ENCODE peak calls at places on chromosomes 12 and 14, in five cellular contexts. L, Y, N, M and B are unnamed samples.

GRCh38 chr12:52884526-52885293 is 20.2 kb downstream of the KRT8 start:
- DNase-seq in L (peak; percentile 84), Y (peak; percentile 78), N (peak; percentile 64), M (peak; percentile 98), B (peak; percentile 90)

GRCh38 chr12:130041983-130042812 is 120.1 kb upstream of the FZD10 start:
- DNase-seq in L (peak; percentile 53), Y (peak; percentile 57), N (no peak), M (peak; percentile 99), B (peak; percentile 88)

GRCh38 chr12:26029741-26030033 is 71.2 kb downstream of the RASSF8 start:
- DNase-seq in L (no peak), Y (no peak), N (no peak), M (no peak), B (no peak)

GRCh38 chr12:53937099-53937498 is 1.5 kb upstream of the HOXC13 start:
- DNase-seq in L (no peak), Y (no peak), N (no peak), M (peak; percentile 41), B (no peak)

GRCh38 chr14:92917956-92918355 is 5.0 kb upstream of the CHGA start:
- DNase-seq in L (no peak), Y (no peak), N (no peak), M (no peak), B (no peak)

GRCh38 chr12:11545438-11546330 is 103.8 kb upstream of the ETV6 start:
- DNase-seq in L (no peak), Y (no peak), N (no peak), M (no peak), B (no peak)

GRCh38 chr12:54988402-54989054 is 4.0 kb upstream of the TESPA1 start:
- DNase-seq in L (no peak), Y (no peak), N (peak; percentile 9), M (no peak), B (no peak)

GRCh38 chr14:64659366-64659765 is 44.9 kb upstream of the PLEKHG3 start:
- DNase-seq in L (peak; percentile 48), Y (no peak), N (peak; percentile 43), M (no peak), B (no peak)

GRCh38 chr14:63956326-63956725 is 103.5 kb downstream of the SYNE2 start:
- DNase-seq in L (no peak), Y (no peak), N (no peak), M (no peak), B (no peak)

GRCh38 chr12:66647034-66647691 is 31.7 kb downstream of the GRIP1 start:
- DNase-seq in L (no peak), Y (no peak), N (peak; percentile 76), M (no peak), B (no peak)

GRCh38 chr14:91464615-91465205 is 45.4 kb downstream of the PPP4R3A start:
- DNase-seq in L (no peak), Y (peak; percentile 12), N (no peak), M (no peak), B (no peak)

GRCh38 chr14:103544627-103545218 is 15.7 kb downstream of the TRMT61A start:
- DNase-seq in L (no peak), Y (no peak), N (no peak), M (no peak), B (no peak)

GRCh38 chr12:42923564-42923963 is 334.0 kb upstream of the PRICKLE1 start:
- DNase-seq in L (no peak), Y (no peak), N (no peak), M (no peak), B (no peak)

GRCh38 chr14:35213869-35214387 is 78.3 kb upstream of the PSMA6 start:
- DNase-seq in L (no peak), Y (no peak), N (peak; percentile 67), M (no peak), B (no peak)

GRCh38 chr12:54716284-54716683 is 68.1 kb upstream of the DCD start:
- DNase-seq in L (no peak), Y (no peak), N (no peak), M (no peak), B (no peak)

GRCh38 chr14:105281354-105282097 is 19.3 kb downstream of the BRF1 start:
- DNase-seq in L (peak; percentile 93), Y (peak; percentile 37), N (peak; percentile 84), M (no peak), B (no peak)

GRCh38 chr14:67999693-68000384 is 180.3 kb downstream of the RAD51B start:
- DNase-seq in L (peak; percentile 36), Y (no peak), N (peak; percentile 89), M (no peak), B (no peak)

GRCh38 chr12:87290505-87290904 is 738.7 kb downstream of the C12orf50 start:
- DNase-seq in L (no peak), Y (no peak), N (no peak), M (no peak), B (no peak)

GRCh38 chr12:116236986-116237385 is 40.5 kb downstream of the MED13L start:
- DNase-seq in L (no peak), Y (no peak), N (no peak), M (no peak), B (no peak)

GRCh38 chr14:53380508-53381225 is 227.5 kb upstream of the DDHD1 start:
- DNase-seq in L (no peak), Y (no peak), N (no peak), M (no peak), B (no peak)

GRCh38 chr14:105021656-105022275 is 883 bp upstream of the CDCA4 start:
- DNase-seq in L (no peak), Y (no peak), N (no peak), M (peak; percentile 62), B (peak; percentile 62)

GRCh38 chr14:99038401-99038800 is 233.6 kb downstream of the BCL11B start:
- DNase-seq in L (peak; percentile 7), Y (no peak), N (no peak), M (no peak), B (no peak)

GRCh38 chr12:74483057-74483456 is 54.6 kb upstream of the ATXN7L3B start:
- DNase-seq in L (no peak), Y (no peak), N (no peak), M (no peak), B (no peak)

GRCh38 chr14:99318091-99318958 is 46.3 kb upstream of the BCL11B start:
- DNase-seq in L (no peak), Y (no peak), N (no peak), M (peak; percentile 46), B (peak; percentile 41)

GRCh38 chr14:101636081-101636560 is 74.8 kb downstream of the DIO3 start:
- DNase-seq in L (no peak), Y (no peak), N (no peak), M (no peak), B (no peak)

GRCh38 chr12:128729628-128730121 is 94.1 kb downstream of the SLC15A4 start:
- DNase-seq in L (no peak), Y (no peak), N (no peak), M (no peak), B (no peak)

GRCh38 chr12:55963760-55964159 is 2.1 kb downstream of the PMEL start:
- DNase-seq in L (no peak), Y (no peak), N (no peak), M (no peak), B (no peak)

GRCh38 chr12:86950043-86950838 is 694.0 kb upstream of the MGAT4C start:
- DNase-seq in L (no peak), Y (no peak), N (no peak), M (no peak), B (no peak)

GRCh38 chr12:82788594-82788993 is 101.9 kb downstream of the TMTC2 start:
- DNase-seq in L (no peak), Y (no peak), N (no peak), M (no peak), B (no peak)

GRCh38 chr12:82781288-82782078 is 94.8 kb downstream of the TMTC2 start:
- DNase-seq in L (no peak), Y (peak; percentile 92), N (no peak), M (no peak), B (no peak)

DNA sequence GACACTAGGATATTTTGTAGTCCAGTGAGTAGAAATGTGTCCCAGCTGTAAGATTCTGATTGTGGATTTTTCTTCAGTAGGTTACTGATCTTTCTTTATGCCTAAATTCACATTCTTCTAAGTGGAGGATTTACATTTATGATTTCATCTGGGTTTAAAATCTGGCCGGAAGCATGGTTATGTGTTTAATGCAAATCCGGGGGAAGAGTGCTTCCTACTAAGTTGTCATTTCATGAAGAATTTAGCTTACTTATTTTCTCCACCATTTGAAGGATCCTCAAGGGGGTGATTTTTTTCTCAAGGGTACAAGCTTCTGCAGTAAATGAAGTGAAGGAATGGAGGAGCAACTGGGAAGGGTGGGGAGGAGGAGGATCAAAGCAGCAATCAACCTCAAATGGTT is 96.8 kb downstream of the TMTC2 start:
- DNase-seq in L (no peak), Y (no peak), N (no peak), M (no peak), B (no peak)
- H2BK12ac ChIP-seq in L (no peak overlapping the region), Y (no peak overlapping the region), N (no peak overlapping the region), M (no peak overlapping the region), B (no peak overlapping the region)

DNA sequence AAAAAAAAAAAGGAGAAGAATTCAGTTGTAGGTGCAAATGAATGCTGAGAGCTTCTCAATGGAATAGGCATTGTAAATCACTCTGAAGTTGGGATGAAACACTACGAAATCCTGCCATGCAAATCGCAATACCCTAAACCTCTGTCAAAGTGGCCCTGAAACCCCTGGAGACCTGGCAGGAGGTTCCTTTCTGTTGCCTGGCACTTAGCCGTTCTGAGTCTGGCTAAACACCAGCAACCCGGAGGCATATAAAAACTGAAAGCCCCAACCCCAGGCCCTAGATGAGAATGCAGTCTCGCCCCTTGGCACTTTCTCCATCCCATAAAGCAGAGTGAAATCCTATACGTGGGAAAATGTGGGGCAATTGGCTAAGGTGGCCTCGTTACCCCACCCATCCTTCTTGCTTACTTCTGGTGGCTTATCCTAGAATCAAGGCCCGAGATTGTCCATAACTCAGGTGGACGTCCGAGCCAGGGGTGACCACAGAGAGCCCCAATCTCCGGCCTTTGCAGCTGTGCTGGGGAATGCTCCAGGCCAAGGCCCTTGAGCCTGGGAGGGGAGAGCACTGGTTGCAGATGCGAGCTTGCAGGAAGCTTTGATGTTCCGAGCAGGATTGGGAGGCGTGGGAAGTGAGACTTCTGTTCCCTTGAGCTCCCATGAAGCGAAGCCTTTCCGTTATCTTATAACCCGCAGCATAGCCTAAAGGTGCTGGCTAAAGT is 151.7 kb upstream of the PARP11 start:
- DNase-seq in L (no peak), Y (no peak), N (no peak), M (peak; percentile 61), B (peak; percentile 94)
- H2BK12ac ChIP-seq in L (peak overlapping the region; percentile 88), Y (no peak overlapping the region), N (no peak overlapping the region), M (peak overlapping the region; percentile 98), B (no peak overlapping the region)

DNA sequence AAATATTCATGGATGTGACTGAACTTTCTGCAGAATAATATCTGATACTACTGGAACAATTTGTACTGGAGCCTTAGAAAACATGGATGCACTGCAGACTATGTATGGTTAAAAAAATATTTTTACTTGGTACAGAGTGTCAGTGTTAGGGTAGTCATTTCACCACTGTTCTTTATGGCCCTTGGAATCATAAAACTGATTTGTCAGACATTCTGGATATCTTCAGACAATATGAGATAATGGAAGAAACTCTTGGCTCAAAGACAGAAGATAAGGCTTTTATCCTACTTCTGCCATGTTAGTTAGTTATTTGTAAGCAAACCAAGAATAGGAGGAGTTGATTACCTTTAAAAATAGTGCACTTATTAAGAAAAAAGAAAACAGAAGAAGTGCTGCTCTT is 209.4 kb downstream of the LRIG3 start:
- DNase-seq in L (no peak), Y (no peak), N (no peak), M (no peak), B (no peak)
- H2BK12ac ChIP-seq in L (no peak overlapping the region), Y (no peak overlapping the region), N (no peak overlapping the region), M (no peak overlapping the region), B (no peak overlapping the region)

DNA sequence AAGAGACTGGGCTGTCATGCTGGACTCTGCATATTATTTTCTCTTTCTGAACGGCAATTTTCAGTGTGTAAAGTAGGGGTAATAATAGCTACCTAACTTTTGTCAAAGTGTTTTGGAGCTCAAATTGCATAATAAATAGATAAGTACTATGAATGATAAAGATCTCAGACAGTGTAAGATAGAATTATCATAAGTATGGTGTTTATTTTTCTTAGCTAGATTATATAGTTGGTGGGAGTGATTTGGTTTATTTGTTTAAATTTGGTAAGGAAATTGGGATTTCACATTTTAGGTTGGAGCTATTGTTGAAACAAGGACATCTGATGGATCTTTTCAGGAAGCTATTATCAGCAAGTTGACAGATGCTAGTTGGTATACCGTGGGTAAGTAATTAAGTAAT is 7.4 kb downstream of the ARID4A start:
- DNase-seq in L (no peak), Y (no peak), N (no peak), M (no peak), B (no peak)
- H2BK12ac ChIP-seq in L (no peak overlapping the region), Y (no peak overlapping the region), N (no peak overlapping the region), M (no peak overlapping the region), B (no peak overlapping the region)